ENCODE peak calls at places on chromosome 6, in four cellular contexts. S is CD8-positive, alpha-beta T cell; R is body of pancreas; E is left lung. N is an unnamed sample.
A peak's percentile ranks its signal among the peaks of the same experiment; 100 is the strongest.

GRCh38 chr6:97437087-97437486 is 154.1 kb upstream of the MMS22L start:
- DNase-seq in R (no peak), S (no peak), E (no peak), N (no peak)

GRCh38 chr6:24720131-24720603 is 1.2 kb upstream of the C6orf62 start:
- DNase-seq in R (peak; percentile 62), S (peak; percentile 53), E (peak; percentile 93), N (no peak)

GRCh38 chr6:167737205-167737830 is 89.4 kb upstream of the AFDN start:
- DNase-seq in S (no peak), R (no peak), E (no peak), N (no peak)

GRCh38 chr6:158758941-158759479 is 60.2 kb downstream of the EZR start:
- DNase-seq in S (no peak), R (no peak), E (no peak), N (no peak)

GRCh38 chr6:51814418-51814817 is 273.0 kb downstream of the PKHD1 start:
- DNase-seq in R (no peak), E (no peak), S (no peak), N (no peak)

GRCh38 chr6:167892835-167893234 is 66.1 kb downstream of the AFDN start:
- DNase-seq in E (no peak), R (no peak), S (no peak), N (no peak)

GRCh38 chr6:97703661-97704060 is 420.6 kb upstream of the MMS22L start:
- DNase-seq in R (no peak), E (no peak), S (no peak), N (no peak)

GRCh38 chr6:148790817-148791216 is 44.0 kb downstream of the UST start:
- DNase-seq in R (no peak), E (no peak), S (no peak), N (no peak)

GRCh38 chr6:167842457-167842856 is 15.7 kb downstream of the AFDN start:
- DNase-seq in E (no peak), R (no peak), S (no peak), N (no peak)

GRCh38 chr6:100468966-100469859 is 4.5 kb upstream of the SIM1 start:
- DNase-seq in S (no peak), E (no peak), R (no peak), N (no peak)

GRCh38 chr6:35299674-35300073 is 2.1 kb downstream of the DEF6 start:
- DNase-seq in R (peak; percentile 66), S (no peak), E (no peak), N (no peak)

GRCh38 chr6:149014631-149015171 is 267.9 kb downstream of the UST start:
- DNase-seq in R (no peak), S (no peak), E (no peak), N (no peak)

GRCh38 chr6:14066782-14067406 is 50.7 kb upstream of the CD83 start:
- DNase-seq in E (no peak), S (no peak), R (peak; percentile 48), N (no peak)

GRCh38 chr6:160093061-160093460 is 28.6 kb upstream of the SLC22A1 start:
- DNase-seq in E (no peak), S (no peak), R (no peak), N (no peak)

GRCh38 chr6:169165031-169165430 is 88.6 kb downstream of the THBS2 start:
- DNase-seq in E (no peak), S (no peak), R (no peak), N (no peak)

GRCh38 chr6:109332748-109333147 is 49.5 kb downstream of the CD164 start:
- DNase-seq in S (no peak), R (no peak), E (no peak), N (no peak)

GRCh38 chr6:109406196-109406595 is 23.9 kb upstream of the CD164 start:
- DNase-seq in E (no peak), R (no peak), S (no peak), N (no peak)

GRCh38 chr6:109469591-109470189 is 13.3 kb downstream of the ZBTB24 start:
- DNase-seq in S (no peak), R (no peak), E (no peak), N (no peak)

GRCh38 chr6:141303907-141304306 is 828.8 kb upstream of the GJE1 start:
- DNase-seq in S (no peak), R (no peak), E (no peak), N (no peak)

GRCh38 chr6:167806061-167806700 is 20.5 kb upstream of the AFDN start:
- DNase-seq in E (no peak), R (no peak), S (no peak), N (no peak)

GRCh38 chr6:95867205-95867604 is 148.6 kb upstream of the FUT9 start:
- DNase-seq in R (no peak), E (no peak), S (no peak), N (no peak)

GRCh38 chr6:31888281-31889258 is 8.9 kb downstream of the EHMT2 start:
- DNase-seq in S (no peak), E (peak; percentile 87), R (no peak), N (no peak)

GRCh38 chr6:29466241-29466640 is 9.3 kb downstream of the OR2H1 start:
- DNase-seq in S (no peak), R (no peak), E (no peak), N (no peak)

GRCh38 chr6:1378224-1379025 is 11.0 kb upstream of the FOXF2 start:
- DNase-seq in S (no peak), R (no peak), E (no peak), N (no peak)

GRCh38 chr6:134424131-134424794 is 106.4 kb upstream of the SGK1 start:
- DNase-seq in S (no peak), R (no peak), E (no peak), N (no peak)

GRCh38 chr6:107114872-107115694 is at the start of gene BEND3:
- DNase-seq in E (peak; percentile 85), R (peak; percentile 42), S (peak; percentile 3), N (no peak)

GRCh38 chr6:98834060-98835031 is at the start of gene POU3F2:
- DNase-seq in S (no peak), R (peak; percentile 77), E (peak; percentile 90), N (no peak)

GRCh38 chr6:98838027-98838426 is 3.7 kb downstream of the POU3F2 start:
- DNase-seq in S (no peak), E (no peak), R (no peak), N (no peak)

GRCh38 chr6:98836962-98837944 is 2.9 kb downstream of the POU3F2 start:
- DNase-seq in S (no peak), R (no peak), E (no peak), N (no peak)

GRCh38 chr6:98835149-98836024 is 1.0 kb downstream of the POU3F2 start:
- DNase-seq in E (peak; percentile 52), S (no peak), R (no peak), N (no peak)

GRCh38 chr6:98836025-98836961 is 1.9 kb downstream of the POU3F2 start:
- DNase-seq in R (no peak), E (no peak), S (no peak), N (no peak)
- H3K4me3 ChIP-seq in R (no peak overlapping the region), E (no peak overlapping the region), S (no peak overlapping the region), N (no peak overlapping the region)

GRCh38 chr6:84773431-84774173 is 9.2 kb upstream of the TBX18 start:
- DNase-seq in R (no peak), E (peak; percentile 76), S (no peak), N (no peak)
- TF ChIP-seq CTCF in R (no peak), E (no peak), S (no peak), N (no peak)

GRCh38 chr6:47197672-47198640 is 111.7 kb downstream of the TNFRSF21 start:
- DNase-seq in S (no peak), R (no peak), E (no peak), N (no peak)
- H3K4me3 ChIP-seq in S (no peak overlapping the region), R (no peak overlapping the region), E (no peak overlapping the region), N (no peak overlapping the region)

DNA sequence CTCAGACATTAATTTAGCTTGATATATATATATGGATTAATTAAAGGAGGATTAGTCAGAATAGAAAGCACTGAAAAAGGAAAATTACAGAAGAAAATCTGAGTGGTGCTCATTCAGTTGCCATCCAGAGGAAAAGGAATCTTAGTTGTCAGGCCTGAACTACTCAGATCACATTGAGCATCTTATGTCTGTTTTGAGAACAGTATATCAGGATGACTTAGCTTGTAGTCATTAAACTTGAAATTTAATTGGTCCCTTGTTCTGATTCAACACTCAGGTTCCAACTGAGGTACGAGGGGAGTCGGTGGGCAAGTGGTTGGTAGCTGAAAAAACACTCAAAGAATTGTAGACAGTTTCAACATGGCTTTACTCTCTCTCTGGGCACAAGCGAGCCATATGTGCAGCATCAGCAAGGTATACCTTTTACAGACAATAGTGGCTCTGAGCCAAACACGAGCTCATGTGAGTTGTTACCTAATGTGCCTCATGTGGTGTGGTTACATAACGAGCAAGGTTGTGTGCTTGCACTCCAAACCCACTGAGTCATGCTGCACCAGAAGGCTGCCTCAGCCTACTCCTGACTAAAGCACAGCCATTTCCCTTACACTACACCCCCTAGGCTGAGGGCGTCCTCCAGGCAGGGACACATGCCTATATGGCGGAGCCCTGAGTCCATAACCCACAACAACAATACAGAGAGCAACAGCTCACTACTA is 73.0 kb upstream of the HMGN3 start:
- DNase-seq in R (peak; percentile 7), S (no peak), E (no peak), N (no peak)
- TF ChIP-seq CTCF in R (no peak), S (no peak), E (no peak), N (no peak)

DNA sequence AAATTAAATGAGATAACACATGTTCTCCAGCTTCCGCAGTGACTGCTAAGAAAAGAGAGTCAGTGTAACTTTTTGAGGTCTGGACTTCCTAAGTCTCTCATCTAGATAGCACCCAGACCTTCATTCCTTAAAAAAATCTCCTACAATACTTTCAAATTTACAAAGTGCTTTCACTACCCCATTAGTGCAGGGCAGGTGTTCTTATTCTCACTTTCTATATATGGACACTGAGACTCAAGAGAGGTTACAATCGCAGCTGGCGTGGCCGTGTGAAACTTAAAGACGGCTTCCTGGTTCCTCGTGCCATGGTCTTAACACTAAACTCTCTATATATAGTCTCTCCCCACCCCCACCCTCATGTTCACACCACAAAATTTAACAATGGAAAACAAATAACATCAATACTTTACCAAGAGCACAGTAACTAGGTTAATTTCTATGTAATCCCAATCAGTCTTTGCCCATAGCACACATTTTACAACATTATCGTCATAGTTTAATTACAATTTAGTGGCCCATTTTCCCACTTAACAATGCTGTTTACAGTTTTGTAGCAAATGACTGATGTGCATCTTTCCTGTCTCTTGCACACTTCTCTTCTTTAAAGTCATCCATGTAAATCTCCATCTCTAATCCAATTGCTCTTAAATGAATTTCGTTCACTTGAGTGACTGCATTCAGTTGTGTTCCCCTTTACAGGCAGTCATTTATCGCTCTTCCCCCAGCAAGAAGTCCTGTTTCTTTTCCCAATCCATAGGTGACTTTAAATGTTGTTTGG is 78.8 kb upstream of the ARID1B start:
- DNase-seq in R (no peak), E (no peak), S (no peak), N (no peak)
- H3K4me3 ChIP-seq in R (no peak overlapping the region), E (no peak overlapping the region), S (no peak overlapping the region), N (no peak overlapping the region)

DNA sequence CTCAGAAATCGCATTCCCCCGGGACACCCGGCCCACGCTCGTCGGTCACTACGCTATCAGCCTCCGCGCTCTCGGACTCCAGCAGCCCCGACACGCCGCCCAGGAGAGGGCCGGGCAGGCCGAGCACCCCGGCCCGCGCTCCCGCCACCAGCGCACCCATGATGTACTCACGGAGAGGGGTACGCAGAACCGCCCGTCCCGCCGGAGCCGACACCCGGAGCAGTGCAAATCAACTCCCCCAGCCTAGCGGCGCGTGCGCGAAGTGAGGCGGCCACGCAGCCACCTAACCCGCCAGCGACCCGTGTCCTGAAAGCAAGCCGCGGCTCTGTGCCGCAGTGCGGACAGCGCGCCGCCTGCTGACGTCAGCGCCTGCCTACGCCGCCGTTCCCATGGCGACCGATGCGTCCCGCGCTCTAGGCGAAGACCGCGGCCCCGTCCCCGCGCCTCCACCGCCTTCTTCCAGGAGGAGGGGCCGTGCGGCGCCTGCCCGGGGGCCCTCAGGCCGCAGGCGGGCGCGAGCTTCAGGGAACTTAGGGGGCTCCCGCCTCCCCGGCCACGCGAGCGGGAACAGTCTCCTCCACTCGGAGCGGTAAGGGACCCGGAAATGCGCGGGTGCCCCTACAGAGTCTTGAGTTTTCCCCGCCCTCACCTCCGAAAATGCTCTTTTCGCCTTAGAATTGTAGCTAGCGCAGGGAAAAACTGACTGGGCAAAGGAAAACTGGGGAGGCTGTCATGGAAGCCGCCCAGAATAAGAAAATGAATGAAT is at the start of gene AHI1:
- DNase-seq in R (peak; percentile 96), S (peak; percentile 85), E (peak; percentile 99), N (peak; percentile 62)
- TF ChIP-seq CTCF in R (no peak), S (no peak), E (no peak), N (peak; percentile 9)